ENCODE peak calls at places on chromosomes 3 and 15, in nine cellular contexts. Q is mesothelial cell of epicardium; A is NCI-H526 treated with DMSO at 0.1 percent for 48 hours; V is psoas muscle; S is stimulated activated CD4-positive, alpha-beta T cell treated with anti-CD3 and anti-CD28 coated beads, Interleukin-4, amount 100 ng/mL, for 48 hours; O is EL; T is activated CD4-positive, alpha-beta T cell treated with anti-CD3 and anti-CD28 coated beads, Interleukin-2, amount 50 U/mL, for 24 hours; R is T-helper 9 cell; U is AG09309. L is an unnamed sample.

GRCh38 chr3:99711361-99711760 is 73.0 kb downstream of the COL8A1 start:
- DNase-seq in Q (no peak), A (no peak), V (peak), S (no peak), O (no peak), T (no peak), R (no peak), U (no peak), L (no peak)

GRCh38 chr15:68783226-68784054 is 37.3 kb downstream of the ANP32A start:
- DNase-seq in Q (no peak), A (no peak), V (no peak), S (peak), O (no peak), T (peak), R (peak), U (no peak), L (no peak)

GRCh38 chr15:66565731-66566130 is at the start of gene LCTL:
- DNase-seq in Q (no peak), A (no peak), V (no peak), S (no peak), O (peak), T (no peak), R (no peak), U (no peak), L (no peak)

GRCh38 chr3:9500108-9501050 is 53.2 kb downstream of the LHFPL4 start:
- DNase-seq in Q (peak), A (peak), V (peak), S (peak), O (peak), T (peak), R (peak), U (no peak), L (peak)

GRCh38 chr15:99951471-99951870 is 218.2 kb upstream of the LYSMD4 start:
- DNase-seq in Q (peak), A (no peak), V (no peak), S (no peak), O (peak), T (no peak), R (no peak), U (no peak), L (no peak)

GRCh38 chr3:52983336-52983807 is 62.5 kb downstream of the SFMBT1 start:
- DNase-seq in Q (no peak), A (no peak), V (no peak), S (peak), O (no peak), T (peak), R (peak), U (no peak), L (no peak)

GRCh38 chr15:68656438-68656739 is 77.6 kb downstream of the CORO2B start:
- DNase-seq in Q (no peak), A (no peak), V (no peak), S (no peak), O (no peak), T (no peak), R (no peak), U (no peak), L (no peak)

GRCh38 chr3:129123314-129124060 is 1.9 kb upstream of the RAB43 start:
- DNase-seq in Q (no peak), A (peak), V (no peak), S (no peak), O (peak), T (no peak), R (peak), U (no peak), L (peak)

GRCh38 chr15:70156781-70157261 is 59.1 kb upstream of the TLE3 start:
- DNase-seq in Q (no peak), A (no peak), V (peak), S (no peak), O (peak), T (no peak), R (no peak), U (no peak), L (peak)

GRCh38 chr15:62124953-62125263 is 40.2 kb downstream of the C2CD4B start:
- DNase-seq in Q (no peak), A (peak), V (no peak), S (no peak), O (no peak), T (no peak), R (no peak), U (no peak), L (no peak)

GRCh38 chr3:146421814-146422748 is 47.3 kb downstream of the PLSCR2 start:
- DNase-seq in Q (no peak), A (no peak), V (no peak), S (no peak), O (peak), T (no peak), R (no peak), U (peak), L (peak)

GRCh38 chr15:80945605-80946004 is 44.0 kb downstream of the MESD start:
- DNase-seq in Q (no peak), A (no peak), V (no peak), S (no peak), O (no peak), T (no peak), R (no peak), U (no peak), L (no peak)

GRCh38 chr15:38895326-38896282 is 331.0 kb upstream of the RASGRP1 start:
- DNase-seq in Q (no peak), A (no peak), V (no peak), S (no peak), O (peak), T (no peak), R (no peak), U (peak), L (peak)

GRCh38 chr3:12663311-12663935 is 494 bp downstream of the RAF1 start:
- DNase-seq in Q (no peak), A (no peak), V (peak), S (peak), O (peak), T (no peak), R (peak), U (no peak), L (no peak)

GRCh38 chr15:71054286-71054952 is 60.9 kb upstream of the THSD4 start:
- DNase-seq in Q (no peak), A (no peak), V (no peak), S (no peak), O (no peak), T (no peak), R (no peak), U (no peak), L (no peak)

GRCh38 chr3:86958534-86958933 is 32.4 kb downstream of the VGLL3 start:
- DNase-seq in Q (no peak), A (no peak), V (no peak), S (no peak), O (peak), T (no peak), R (no peak), U (peak), L (no peak)

GRCh38 chr3:50428007-50428633 is 68.8 kb upstream of the TMEM115 start:
- DNase-seq in Q (no peak), A (no peak), V (no peak), S (no peak), O (peak), T (no peak), R (no peak), U (no peak), L (peak)

GRCh38 chr3:167559922-167560321 is 86.1 kb upstream of the SERPINI2 start:
- DNase-seq in Q (no peak), A (peak), V (no peak), S (no peak), O (no peak), T (no peak), R (no peak), U (no peak), L (no peak)

GRCh38 chr3:148861277-148861869 is 3.7 kb upstream of the CPA3 start:
- DNase-seq in Q (no peak), A (peak), V (no peak), S (no peak), O (peak), T (no peak), R (no peak), U (peak), L (peak)

GRCh38 chr15:59247364-59247763 is 40.7 kb downstream of the LDHAL6B start:
- DNase-seq in Q (no peak), A (peak), V (peak), S (peak), O (peak), T (no peak), R (peak), U (peak), L (peak)